ENCODE peak calls at places on chromosome 4, in seven cellular contexts. A is CD8-positive, alpha-beta T cell; R is myocyte; F is activated CD4-positive, CD25-positive, alpha-beta regulatory T cell treated with anti-CD3 and anti-CD28 coated beads, Interleukin-2, amount 50 U/mL, for 72 hours; K is activated naive CD4-positive, alpha-beta T cell; D is RPMI7951; H is T-cell. J is an unnamed sample.

GRCh38 chr4:1044469-1045192 is 33.2 kb downstream of the FGFRL1 start:
- DNase-seq in A (no peak), R (no peak), F (no peak), K (no peak), D (no peak), H (no peak), J (peak)

GRCh38 chr4:186924723-186925122 is 201.1 kb upstream of the FAT1 start:
- DNase-seq in A (no peak), R (peak), F (no peak), K (no peak), D (no peak), H (no peak), J (no peak)

GRCh38 chr4:152605031-152605430 is 69.1 kb upstream of the FBXW7 start:
- DNase-seq in A (no peak), R (no peak), F (no peak), K (no peak), D (no peak), H (no peak), J (no peak)

GRCh38 chr4:176838611-176839411 is 46.1 kb upstream of the VEGFC start:
- DNase-seq in A (no peak), R (peak), F (no peak), K (no peak), D (peak), H (no peak), J (no peak)

GRCh38 chr4:75030649-75031235 is 97.8 kb downstream of the PARM1 start:
- DNase-seq in A (no peak), R (no peak), F (no peak), K (no peak), D (no peak), H (no peak), J (no peak)

GRCh38 chr4:54233697-54234496 is 4.8 kb downstream of the PDGFRA start:
- DNase-seq in A (peak), R (peak), F (peak), K (peak), D (peak), H (peak), J (peak)

GRCh38 chr4:5019796-5020195 is 538 bp upstream of the CYTL1 start:
- DNase-seq in A (no peak), R (no peak), F (no peak), K (no peak), D (no peak), H (no peak), J (no peak)

GRCh38 chr4:15740764-15741404 is 37.2 kb upstream of the CD38 start:
- DNase-seq in A (no peak), R (no peak), F (no peak), K (no peak), D (no peak), H (no peak), J (no peak)

GRCh38 chr4:70705146-70705855 is 16.5 kb upstream of the RUFY3 start:
- DNase-seq in A (peak), R (peak), F (peak), K (peak), D (peak), H (peak), J (peak)

GRCh38 chr4:173547889-173548288 is 17.9 kb upstream of the HAND2 start:
- DNase-seq in A (no peak), R (peak), F (no peak), K (no peak), D (no peak), H (no peak), J (no peak)

GRCh38 chr4:19809989-19810388 is 441.7 kb upstream of the SLIT2 start:
- DNase-seq in A (no peak), R (no peak), F (no peak), K (no peak), D (peak), H (no peak), J (no peak)

GRCh38 chr4:8907596-8908205 is 36.1 kb upstream of the HMX1 start:
- DNase-seq in A (no peak), R (no peak), F (peak), K (no peak), D (no peak), H (no peak), J (no peak)

GRCh38 chr4:61828960-61829359 is 628.8 kb downstream of the ADGRL3 start:
- DNase-seq in A (no peak), R (no peak), F (no peak), K (no peak), D (no peak), H (no peak), J (no peak)

GRCh38 chr4:28229092-28229491 is 1368.5 kb downstream of the STIM2 start:
- DNase-seq in A (no peak), R (no peak), F (no peak), K (no peak), D (peak), H (no peak), J (no peak)

GRCh38 chr4:123064390-123064789 is 142.0 kb upstream of the NUDT6 start:
- DNase-seq in A (no peak), R (no peak), F (no peak), K (no peak), D (no peak), H (no peak), J (no peak)

GRCh38 chr4:77308843-77309242 is 151.8 kb downstream of the CCNG2 start:
- DNase-seq in A (no peak), R (peak), F (no peak), K (no peak), D (peak), H (no peak), J (no peak)

GRCh38 chr4:7236847-7237246 is 44.5 kb downstream of the SORCS2 start:
- DNase-seq in A (no peak), R (no peak), F (no peak), K (no peak), D (no peak), H (no peak), J (no peak)

GRCh38 chr4:748461-748860 is 42.8 kb downstream of the PCGF3 start:
- DNase-seq in A (no peak), R (no peak), F (no peak), K (no peak), D (no peak), H (no peak), J (no peak)

GRCh38 chr4:8909548-8909947 is 37.9 kb upstream of the HMX1 start:
- DNase-seq in A (peak), R (no peak), F (no peak), K (no peak), D (no peak), H (no peak), J (no peak)